ENCODE peak calls at places on chromosomes 16 and 17, in four cellular contexts. One of them, this sample, is unnamed.

GRCh38 chr17:43448720-43449469 is 34.9 kb upstream of the DHX8 start:
- DNase-seq in body of pancreas: no peak
- DNase-seq in IMR-90: no peak
- DNase-seq in testis: no peak
- DNase-seq in this sample: no peak

GRCh38 chr16:54934536-54935410 is 4.1 kb downstream of the IRX5 start:
- DNase-seq in testis: no peak
- DNase-seq in IMR-90: no peak
- DNase-seq in body of pancreas: no peak
- DNase-seq in this sample: no peak

GRCh38 chr16:54099627-54100026 is 187.0 kb downstream of the IRX3 start:
- DNase-seq in body of pancreas: peak; percentile 78
- DNase-seq in testis: no peak
- DNase-seq in IMR-90: no peak
- DNase-seq in this sample: no peak

GRCh38 chr16:86619263-86619935 is 41.0 kb downstream of the FOXL1 start:
- DNase-seq in body of pancreas: no peak
- DNase-seq in testis: peak; percentile 63
- DNase-seq in IMR-90: no peak
- DNase-seq in this sample: no peak

GRCh38 chr16:29816694-29817441 is 916 bp downstream of the PAGR1 start:
- DNase-seq in IMR-90: peak; percentile 60
- DNase-seq in body of pancreas: peak; percentile 75
- DNase-seq in testis: peak; percentile 72
- DNase-seq in this sample: peak; percentile 65

GRCh38 chr16:86227801-86228200 is 282.5 kb upstream of the FOXF1 start:
- DNase-seq in testis: no peak
- DNase-seq in body of pancreas: no peak
- DNase-seq in IMR-90: peak; percentile 32
- DNase-seq in this sample: no peak

GRCh38 chr17:57085448-57086068 is 512 bp downstream of the AKAP1 start:
- DNase-seq in testis: peak; percentile 56
- DNase-seq in body of pancreas: peak; percentile 70
- DNase-seq in IMR-90: peak; percentile 23
- DNase-seq in this sample: peak; percentile 68

GRCh38 chr17:19016297-19016696 is 11.7 kb upstream of the FAM83G start:
- DNase-seq in IMR-90: no peak
- DNase-seq in body of pancreas: no peak
- DNase-seq in testis: no peak
- DNase-seq in this sample: no peak

GRCh38 chr17:45149037-45149668 is 878 bp downstream of the HEXIM1 start:
- DNase-seq in IMR-90: peak; percentile 78
- DNase-seq in body of pancreas: peak; percentile 85
- DNase-seq in testis: peak; percentile 85
- DNase-seq in this sample: peak; percentile 87

GRCh38 chr17:61394630-61395408 is 4.8 kb upstream of the TBX2 start:
- DNase-seq in testis: no peak
- DNase-seq in body of pancreas: no peak
- DNase-seq in IMR-90: peak; percentile 22
- DNase-seq in this sample: no peak

GRCh38 chr16:23020084-23020483 is 129.2 kb downstream of the USP31 start:
- DNase-seq in IMR-90: no peak
- DNase-seq in testis: peak; percentile 45
- DNase-seq in body of pancreas: no peak
- DNase-seq in this sample: no peak

GRCh38 chr16:88681709-88682451 is 4.4 kb downstream of the SNAI3 start:
- DNase-seq in testis: peak; percentile 65
- DNase-seq in body of pancreas: no peak
- DNase-seq in IMR-90: peak; percentile 15
- DNase-seq in this sample: no peak

GRCh38 chr17:45734598-45734997 is 49.5 kb upstream of the CRHR1 start:
- DNase-seq in testis: no peak
- DNase-seq in IMR-90: no peak
- DNase-seq in body of pancreas: no peak
- DNase-seq in this sample: no peak

GRCh38 chr16:50806099-50807062 is 64.5 kb downstream of the CYLD start:
- DNase-seq in body of pancreas: peak; percentile 86
- DNase-seq in IMR-90: peak; percentile 87
- DNase-seq in testis: peak; percentile 92
- DNase-seq in this sample: peak; percentile 85

GRCh38 chr17:8304181-8304910 is 5.7 kb upstream of the ARHGEF15 start:
- DNase-seq in IMR-90: no peak
- DNase-seq in body of pancreas: no peak
- DNase-seq in testis: peak; percentile 70
- DNase-seq in this sample: no peak

GRCh38 chr17:77131919-77132318 is 8.8 kb upstream of the SEC14L1 start:
- DNase-seq in body of pancreas: peak; percentile 79
- DNase-seq in IMR-90: peak; percentile 70
- DNase-seq in testis: no peak
- DNase-seq in this sample: no peak

GRCh38 chr17:7282752-7283321 is 1.3 kb downstream of the SLC2A4 start:
- DNase-seq in IMR-90: no peak
- DNase-seq in body of pancreas: no peak
- DNase-seq in testis: no peak
- DNase-seq in this sample: no peak

GRCh38 chr16:1984347-1985225 is 593 bp downstream of the GFER start:
- DNase-seq in IMR-90: peak; percentile 13
- DNase-seq in testis: no peak
- DNase-seq in body of pancreas: no peak
- DNase-seq in this sample: no peak

GRCh38 chr17:16909887-16910286 is 62.0 kb downstream of the TNFRSF13B start:
- DNase-seq in testis: peak; percentile 13
- DNase-seq in IMR-90: no peak
- DNase-seq in body of pancreas: no peak
- DNase-seq in this sample: no peak

GRCh38 chr16:77273815-77274214 is 74.6 kb downstream of the SYCE1L start:
- DNase-seq in IMR-90: no peak
- DNase-seq in testis: no peak
- DNase-seq in body of pancreas: no peak
- DNase-seq in this sample: no peak

GRCh38 chr16:12729448-12729847 is 74.2 kb downstream of the CPPED1 start:
- DNase-seq in body of pancreas: no peak
- DNase-seq in testis: no peak
- DNase-seq in IMR-90: peak; percentile 30
- DNase-seq in this sample: no peak

GRCh38 chr17:79202476-79202875 is 127.9 kb downstream of the ENGASE start:
- DNase-seq in testis: no peak
- DNase-seq in body of pancreas: no peak
- DNase-seq in IMR-90: no peak
- DNase-seq in this sample: no peak

DNA sequence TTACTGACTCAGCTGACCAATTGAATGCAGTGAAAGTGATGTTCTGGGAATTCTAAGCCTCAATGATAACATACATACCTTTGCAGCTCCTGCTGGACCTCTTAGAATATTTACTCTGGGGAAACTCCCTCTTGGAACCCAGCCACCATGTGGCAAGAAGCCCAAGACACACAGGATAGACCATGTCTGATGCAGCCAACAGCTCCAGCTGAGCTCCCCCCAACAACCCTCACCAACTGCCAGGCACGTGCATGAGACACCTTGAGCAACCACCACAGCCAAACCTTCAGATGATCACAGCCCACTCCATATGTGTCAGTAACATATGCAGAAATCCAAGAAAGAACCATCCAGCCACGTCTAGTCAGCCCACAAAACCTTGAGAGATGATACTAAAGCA is 53.0 kb downstream of the XYLT1 start:
- DNase-seq in testis: no peak
- DNase-seq in body of pancreas: no peak
- DNase-seq in IMR-90: no peak
- DNase-seq in this sample: no peak
- H3K27ac ChIP-seq in testis: no peak overlapping the region
- H3K27ac ChIP-seq in body of pancreas: no peak overlapping the region
- H3K27ac ChIP-seq in IMR-90: no peak overlapping the region
- H3K27ac ChIP-seq in this sample: no peak overlapping the region

GRCh38 chr17:63117431-63117830 is 151.4 kb downstream of the TANC2 start:
- DNase-seq in body of pancreas: no peak
- DNase-seq in IMR-90: no peak
- DNase-seq in testis: no peak
- DNase-seq in this sample: no peak
- TF ChIP-seq POLR2A in body of pancreas: no peak
- TF ChIP-seq POLR2A in IMR-90: no peak
- TF ChIP-seq POLR2A in testis: no peak
- TF ChIP-seq POLR2A in this sample: no peak

DNA sequence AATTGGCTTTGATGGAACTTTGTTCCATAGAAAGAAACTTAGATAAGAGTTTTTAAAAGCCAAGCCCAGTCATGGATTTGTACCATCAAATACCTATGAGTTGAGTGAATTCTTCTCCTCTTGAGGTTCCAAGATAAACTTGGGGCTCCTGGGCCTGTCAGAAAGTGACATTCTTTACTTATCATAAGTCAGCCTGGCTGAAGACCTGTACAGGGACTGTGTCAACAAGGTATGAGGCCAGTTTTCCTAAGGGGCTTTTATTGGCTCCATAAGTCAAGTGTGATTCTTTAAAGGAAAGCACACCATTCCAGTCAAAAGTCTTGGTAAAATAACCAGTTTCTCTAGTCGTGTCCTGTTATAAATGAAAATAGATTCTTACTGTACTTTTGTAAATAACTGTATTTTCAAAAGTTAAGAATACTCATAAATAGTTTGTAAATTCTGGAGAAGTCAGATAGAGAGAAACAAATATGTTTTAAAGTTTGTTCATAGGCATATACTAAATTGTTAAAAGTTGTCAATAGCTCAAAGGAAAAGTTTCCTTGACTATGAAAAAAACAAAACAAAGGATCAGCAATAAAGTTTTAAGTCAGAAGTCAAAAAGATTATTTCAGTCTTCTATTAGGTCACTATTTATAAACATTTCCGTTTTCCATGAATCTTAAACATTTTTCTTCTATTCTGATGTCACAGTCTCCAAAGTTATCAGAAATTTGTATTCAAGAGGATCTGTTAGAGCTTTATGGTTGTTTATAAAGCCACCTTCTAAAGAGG is 22.5 kb upstream of the MYO1D start:
- DNase-seq in body of pancreas: no peak
- DNase-seq in testis: no peak
- DNase-seq in IMR-90: no peak
- DNase-seq in this sample: no peak
- H3K4me3 ChIP-seq in body of pancreas: no peak overlapping the region
- H3K4me3 ChIP-seq in testis: no peak overlapping the region
- H3K4me3 ChIP-seq in IMR-90: no peak overlapping the region
- H3K4me3 ChIP-seq in this sample: no peak overlapping the region

GRCh38 chr17:39627717-39628516 is 1.2 kb downstream of the PPP1R1B start:
- DNase-seq in IMR-90: no peak
- DNase-seq in body of pancreas: no peak
- DNase-seq in testis: no peak
- DNase-seq in this sample: no peak
- H3K27ac ChIP-seq in IMR-90: no peak overlapping the region
- H3K27ac ChIP-seq in body of pancreas: peak overlapping the region; percentile 70
- H3K27ac ChIP-seq in testis: no peak overlapping the region
- H3K27ac ChIP-seq in this sample: no peak overlapping the region

GRCh38 chr17:13601776-13602551 is at the start of gene HS3ST3A1:
- DNase-seq in IMR-90: peak; percentile 82
- DNase-seq in testis: peak; percentile 80
- DNase-seq in body of pancreas: no peak
- DNase-seq in this sample: peak; percentile 37
- TF ChIP-seq POLR2A in IMR-90: peak; percentile 73
- TF ChIP-seq POLR2A in testis: peak; percentile 5
- TF ChIP-seq POLR2A in body of pancreas: no peak
- TF ChIP-seq POLR2A in this sample: peak; percentile 55

GRCh38 chr17:78133971-78134898 is 3.7 kb downstream of the TMC8 start:
- DNase-seq in testis: no peak
- DNase-seq in body of pancreas: peak; percentile 66
- DNase-seq in IMR-90: peak; percentile 12
- DNase-seq in this sample: no peak
- H3K4me3 ChIP-seq in testis: no peak overlapping the region
- H3K4me3 ChIP-seq in body of pancreas: no peak overlapping the region
- H3K4me3 ChIP-seq in IMR-90: no peak overlapping the region
- H3K4me3 ChIP-seq in this sample: no peak overlapping the region

GRCh38 chr16:21222495-21223337 is 10.8 kb upstream of the ANKS4B start:
- DNase-seq in IMR-90: no peak
- DNase-seq in testis: no peak
- DNase-seq in body of pancreas: no peak
- DNase-seq in this sample: no peak
- H3K27ac ChIP-seq in IMR-90: no peak overlapping the region
- H3K27ac ChIP-seq in testis: no peak overlapping the region
- H3K27ac ChIP-seq in body of pancreas: no peak overlapping the region
- H3K27ac ChIP-seq in this sample: no peak overlapping the region